ENCODE peak calls at places on chromosomes 1 and 21, in six cellular contexts. P is ureter, H is NCI-H2081, Z is kidney tubule cell, O is A172, D is cardiac septum. S is an unnamed sample.

GRCh38 chr1:159014851-159015250 is 5.1 kb downstream of the IFI16 start:
- DNase-seq in P (no peak), H (no peak), Z (no peak), O (no peak), D (no peak), S (no peak)

GRCh38 chr1:165481820-165482532 is 37.0 kb upstream of the RXRG start:
- DNase-seq in P (no peak), H (no peak), Z (peak; percentile 91), O (peak; percentile 96), D (no peak), S (no peak)

GRCh38 chr21:35257413-35257812 is 208.3 kb upstream of the RUNX1 start:
- DNase-seq in P (no peak), H (no peak), Z (peak; percentile 86), O (peak; percentile 95), D (no peak), S (peak; percentile 67)

GRCh38 chr1:8169364-8170058 is 143.4 kb upstream of the ERRFI1 start:
- DNase-seq in P (peak; percentile 84), H (peak; percentile 90), Z (peak; percentile 96), O (peak; percentile 79), D (no peak), S (no peak)

GRCh38 chr1:156422602-156423091 is 53.6 kb downstream of the RHBG start:
- DNase-seq in P (no peak), H (no peak), Z (peak; percentile 38), O (no peak), D (no peak), S (no peak)

GRCh38 chr1:154145986-154146385 is 8.9 kb downstream of the NUP210L start:
- DNase-seq in P (no peak), H (no peak), Z (no peak), O (no peak), D (no peak), S (no peak)

GRCh38 chr1:213131851-213132655 is 81.0 kb downstream of the RPS6KC1 start:
- DNase-seq in P (no peak), H (peak; percentile 81), Z (no peak), O (no peak), D (no peak), S (no peak)

GRCh38 chr1:32715901-32716311 is 13.3 kb upstream of the SYNC start:
- DNase-seq in P (no peak), H (no peak), Z (peak; percentile 65), O (no peak), D (no peak), S (no peak)

GRCh38 chr1:221869759-221870158 is 127.9 kb upstream of the DUSP10 start:
- DNase-seq in P (no peak), H (no peak), Z (no peak), O (no peak), D (no peak), S (no peak)